ENCODE peak calls at places on chromosomes 5 and 9, in eight cellular contexts. One of them, this sample, is unnamed.

GRCh38 chr5:181224390-181225234 is 1.5 kb downstream of the TRIM41 start:
- DNase-seq in NCI-H1694: no peak
- DNase-seq in GM04503: no peak
- DNase-seq in HT1080: no peak
- DNase-seq in globus pallidus: no peak
- DNase-seq in Kasumi-1: no peak
- DNase-seq in NCI-H526: no peak
- DNase-seq in T-helper 2 cell: no peak
- DNase-seq in this sample: no peak

GRCh38 chr5:72205431-72206009 is 98.2 kb downstream of the MAP1B start:
- DNase-seq in NCI-H526: no peak
- DNase-seq in NCI-H1694: no peak
- DNase-seq in T-helper 2 cell: no peak
- DNase-seq in globus pallidus: no peak
- DNase-seq in HT1080: no peak
- DNase-seq in GM04503: no peak
- DNase-seq in Kasumi-1: no peak
- DNase-seq in this sample: no peak

GRCh38 chr9:19935422-19935821 is 146.6 kb upstream of the SLC24A2 start:
- DNase-seq in T-helper 2 cell: no peak
- DNase-seq in HT1080: no peak
- DNase-seq in NCI-H526: no peak
- DNase-seq in Kasumi-1: no peak
- DNase-seq in NCI-H1694: no peak
- DNase-seq in globus pallidus: no peak
- DNase-seq in GM04503: no peak
- DNase-seq in this sample: no peak

GRCh38 chr5:122999947-123000563 is 36.5 kb downstream of the PPIC start:
- DNase-seq in NCI-H526: peak
- DNase-seq in T-helper 2 cell: no peak
- DNase-seq in NCI-H1694: no peak
- DNase-seq in Kasumi-1: no peak
- DNase-seq in HT1080: peak
- DNase-seq in globus pallidus: peak
- DNase-seq in GM04503: no peak
- DNase-seq in this sample: peak

GRCh38 chr5:103829585-103829984 is 267.0 kb upstream of the NUDT12 start:
- DNase-seq in globus pallidus: no peak
- DNase-seq in HT1080: no peak
- DNase-seq in NCI-H526: no peak
- DNase-seq in Kasumi-1: no peak
- DNase-seq in GM04503: no peak
- DNase-seq in T-helper 2 cell: no peak
- DNase-seq in NCI-H1694: no peak
- DNase-seq in this sample: peak

GRCh38 chr9:121383715-121384114 is 13.7 kb upstream of the STOM start:
- DNase-seq in HT1080: no peak
- DNase-seq in NCI-H1694: no peak
- DNase-seq in NCI-H526: no peak
- DNase-seq in GM04503: no peak
- DNase-seq in globus pallidus: no peak
- DNase-seq in Kasumi-1: peak
- DNase-seq in T-helper 2 cell: no peak
- DNase-seq in this sample: no peak

GRCh38 chr9:121298016-121298538 is 30.1 kb downstream of the GSN start:
- DNase-seq in globus pallidus: peak
- DNase-seq in T-helper 2 cell: no peak
- DNase-seq in NCI-H526: no peak
- DNase-seq in NCI-H1694: no peak
- DNase-seq in HT1080: no peak
- DNase-seq in GM04503: no peak
- DNase-seq in Kasumi-1: no peak
- DNase-seq in this sample: no peak

GRCh38 chr9:95185931-95186330 is 131.6 kb downstream of the FANCC start:
- DNase-seq in Kasumi-1: no peak
- DNase-seq in HT1080: no peak
- DNase-seq in T-helper 2 cell: no peak
- DNase-seq in GM04503: no peak
- DNase-seq in NCI-H526: no peak
- DNase-seq in globus pallidus: no peak
- DNase-seq in NCI-H1694: no peak
- DNase-seq in this sample: no peak

GRCh38 chr5:124436294-124436693 is 310.1 kb downstream of the ZNF608 start:
- DNase-seq in NCI-H1694: no peak
- DNase-seq in Kasumi-1: no peak
- DNase-seq in GM04503: no peak
- DNase-seq in T-helper 2 cell: no peak
- DNase-seq in NCI-H526: no peak
- DNase-seq in HT1080: peak
- DNase-seq in globus pallidus: no peak
- DNase-seq in this sample: no peak

GRCh38 chr9:135884328-135885035 is 22.9 kb downstream of the CAMSAP1 start:
- DNase-seq in globus pallidus: no peak
- DNase-seq in GM04503: no peak
- DNase-seq in HT1080: peak
- DNase-seq in NCI-H526: no peak
- DNase-seq in Kasumi-1: no peak
- DNase-seq in T-helper 2 cell: no peak
- DNase-seq in NCI-H1694: no peak
- DNase-seq in this sample: no peak

GRCh38 chr9:14846871-14847311 is 63.3 kb downstream of the FREM1 start:
- DNase-seq in globus pallidus: peak
- DNase-seq in HT1080: peak
- DNase-seq in T-helper 2 cell: peak
- DNase-seq in NCI-H1694: peak
- DNase-seq in GM04503: no peak
- DNase-seq in NCI-H526: peak
- DNase-seq in Kasumi-1: peak
- DNase-seq in this sample: peak

GRCh38 chr5:150119421-150120061 is 33.2 kb upstream of the CSF1R start:
- DNase-seq in T-helper 2 cell: no peak
- DNase-seq in GM04503: no peak
- DNase-seq in NCI-H526: no peak
- DNase-seq in NCI-H1694: no peak
- DNase-seq in globus pallidus: no peak
- DNase-seq in Kasumi-1: no peak
- DNase-seq in HT1080: no peak
- DNase-seq in this sample: no peak

GRCh38 chr5:7759257-7759871 is 91.6 kb downstream of the CFAP90 start:
- DNase-seq in T-helper 2 cell: no peak
- DNase-seq in globus pallidus: no peak
- DNase-seq in GM04503: no peak
- DNase-seq in NCI-H1694: peak
- DNase-seq in NCI-H526: peak
- DNase-seq in Kasumi-1: no peak
- DNase-seq in HT1080: no peak
- DNase-seq in this sample: no peak

This sample was measured in OCI-M1.